ENCODE peak calls at places on chromosomes 11 and 22, in five cellular contexts. R is T-cell; P is stimulated activated CD4-positive, alpha-beta T cell treated with anti-CD3 and anti-CD28 coated beads, Interleukin-4, amount 100 ng/mL, for 48 hours; E is stimulated activated effector memory CD8-positive, alpha-beta T cell treated with anti-CD3 and anti-CD28 coated beads, Interleukin-12 subunit alpha, Interleukin-12 subunit beta, amount 100 ng/mL, for 72 hours; W is HCEC 1CT. Q is an unnamed sample.

GRCh38 chr11:122069946-122070345 is 46.1 kb downstream of the BLID start:
- DNase-seq in R (no peak), P (no peak), E (no peak), W (peak), Q (no peak)

GRCh38 chr11:128451651-128452470 is 135.5 kb downstream of the ETS1 start:
- DNase-seq in R (no peak), P (no peak), E (no peak), W (no peak), Q (no peak)

GRCh38 chr11:638616-639323 is 1.7 kb downstream of the DRD4 start:
- DNase-seq in R (no peak), P (no peak), E (no peak), W (no peak), Q (no peak)

GRCh38 chr22:42901790-42902508 is 44.9 kb upstream of the ARFGAP3 start:
- DNase-seq in R (no peak), P (no peak), E (no peak), W (no peak), Q (no peak)

GRCh38 chr22:44404341-44405020 is 91.7 kb upstream of the SHISAL1 start:
- DNase-seq in R (no peak), P (no peak), E (no peak), W (no peak), Q (no peak)

GRCh38 chr11:60125962-60126585 is 37.6 kb downstream of the MS4A2 start:
- DNase-seq in R (no peak), P (no peak), E (no peak), W (no peak), Q (no peak)

GRCh38 chr22:24894998-24895397 is 51.5 kb downstream of the LHFPL7 start:
- DNase-seq in R (no peak), P (no peak), E (no peak), W (peak), Q (no peak)

GRCh38 chr11:76322593-76323341 is 58.2 kb downstream of the THAP12 start:
- DNase-seq in R (no peak), P (no peak), E (no peak), W (no peak), Q (no peak)

GRCh38 chr22:32668254-32669094 is 133.0 kb upstream of the TIMP3 start:
- DNase-seq in R (no peak), P (no peak), E (no peak), W (no peak), Q (no peak)

GRCh38 chr11:57776101-57776511 is 14.5 kb downstream of the CTNND1 start:
- DNase-seq in R (no peak), P (no peak), E (no peak), W (no peak), Q (no peak)

GRCh38 chr11:33256031-33256807 is 962 bp upstream of the HIPK3 start:
- DNase-seq in R (no peak), P (no peak), E (no peak), W (peak), Q (no peak)

GRCh38 chr11:121643530-121644512 is 191.1 kb upstream of the SORL1-AS1 start:
- DNase-seq in R (no peak), P (no peak), E (no peak), W (no peak), Q (no peak)

GRCh38 chr22:19688301-19689290 is 25.7 kb upstream of the SEPTIN5 start:
- DNase-seq in R (no peak), P (no peak), E (no peak), W (no peak), Q (no peak)

GRCh38 chr11:134666273-134667174 is 254.5 kb upstream of the B3GAT1 start:
- DNase-seq in R (no peak), P (no peak), E (peak), W (no peak), Q (no peak)

GRCh38 chr11:91952056-91952455 is 272.6 kb upstream of the FAT3 start:
- DNase-seq in R (no peak), P (no peak), E (no peak), W (no peak), Q (no peak)

GRCh38 chr11:117670443-117670842 is 126.6 kb downstream of the DSCAML1 start:
- DNase-seq in R (no peak), P (no peak), E (no peak), W (no peak), Q (no peak)

GRCh38 chr11:40397141-40397540 is 1062.3 kb downstream of the LRRC4C start:
- DNase-seq in R (no peak), P (no peak), E (no peak), W (no peak), Q (no peak)

GRCh38 chr11:114399903-114400221 is 449 bp downstream of the C11orf71 start:
- DNase-seq in R (no peak), P (no peak), E (no peak), W (peak), Q (no peak)

GRCh38 chr22:23104109-23104971 is 34.0 kb downstream of the GNAZ start:
- DNase-seq in R (no peak), P (no peak), E (no peak), W (no peak), Q (no peak)

GRCh38 chr11:101759771-101760450 is 154.9 kb upstream of the CEP126 start:
- DNase-seq in R (no peak), P (no peak), E (no peak), W (peak), Q (no peak)

GRCh38 chr22:27637604-27638003 is 164.0 kb downstream of the MN1 start:
- DNase-seq in R (no peak), P (no peak), E (no peak), W (peak), Q (no peak)

GRCh38 chr11:26134481-26135355 is 197.2 kb upstream of the ANO3 start:
- DNase-seq in R (no peak), P (no peak), E (no peak), W (peak), Q (no peak)

GRCh38 chr22:30212363-30212995 is 34.1 kb downstream of the LIF start:
- DNase-seq in R (no peak), P (no peak), E (no peak), W (peak), Q (no peak)

GRCh38 chr22:19645905-19646304 is 68.4 kb upstream of the SEPTIN5 start:
- DNase-seq in R (no peak), P (no peak), E (no peak), W (no peak), Q (no peak)

GRCh38 chr11:64304316-64305072 is 830 bp upstream of the ESRRA start:
- DNase-seq in R (peak), P (peak), E (peak), W (peak), Q (peak)

GRCh38 chr11:69385832-69386415 is 92.0 kb downstream of the MYEOV start:
- DNase-seq in R (no peak), P (no peak), E (no peak), W (no peak), Q (no peak)

GRCh38 chr11:122976396-122976733 is 5.3 kb downstream of the BSX start:
- DNase-seq in R (no peak), P (no peak), E (no peak), W (no peak), Q (no peak)

GRCh38 chr11:84812351-84813083 is 814.6 kb downstream of the DLG2 start:
- DNase-seq in R (no peak), P (no peak), E (no peak), W (no peak), Q (no peak)

GRCh38 chr11:554824-555499 is 5.6 kb downstream of the LMNTD2 start:
- DNase-seq in R (peak), P (peak), E (peak), W (no peak), Q (peak)

GRCh38 chr11:71496421-71496820 is 30.6 kb upstream of the KRTAP5-7 start:
- DNase-seq in R (no peak), P (no peak), E (no peak), W (no peak), Q (no peak)

GRCh38 chr11:65862941-65863888 is 3.0 kb downstream of the MUS81 start:
- DNase-seq in R (no peak), P (no peak), E (no peak), W (no peak), Q (no peak)

GRCh38 chr22:19178659-19179471 is at the start of gene SLC25A1:
- DNase-seq in R (peak), P (peak), E (peak), W (peak), Q (peak)

GRCh38 chr11:2804189-2804588 is 81.4 kb downstream of the CDKN1C start:
- DNase-seq in R (no peak), P (no peak), E (no peak), W (no peak), Q (no peak)

GRCh38 chr11:65895482-65895981 is 4.7 kb downstream of the FOSL1 start:
- DNase-seq in R (no peak), P (no peak), E (no peak), W (no peak), Q (no peak)

GRCh38 chr11:10459029-10459970 is 4.2 kb downstream of the AMPD3 start:
- DNase-seq in R (peak), P (no peak), E (peak), W (no peak), Q (peak)

GRCh38 chr22:35459423-35459894 is 59.5 kb downstream of the MCM5 start:
- DNase-seq in R (no peak), P (no peak), E (no peak), W (no peak), Q (no peak)

GRCh38 chr11:61885166-61885778 is 6.1 kb downstream of the FADS3 start:
- DNase-seq in R (no peak), P (no peak), E (no peak), W (no peak), Q (no peak)

GRCh38 chr11:115674831-115675230 is 170.6 kb upstream of the CADM1 start:
- DNase-seq in R (no peak), P (no peak), E (no peak), W (no peak), Q (no peak)

GRCh38 chr22:19687561-19688300 is 26.6 kb upstream of the SEPTIN5 start:
- DNase-seq in R (no peak), P (no peak), E (no peak), W (no peak), Q (no peak)